ENCODE peak calls at places on chromosomes 1 and 21, in ten cellular contexts. X is AG10803; U is DMS153; I is hippocampal formation; T is NAMALWA; O is effector memory CD8-positive, alpha-beta T cell; J is HT1080; N is NCI-H1092 treated with DMSO at 0.1 percent for 48 hours; S is ELF-1; F is ureter. W is an unnamed sample.
A peak's percentile ranks its signal among the peaks of the same experiment; 100 is the strongest.

GRCh38 chr1:150006881-150007401 is 3.6 kb downstream of the OTUD7B start:
- DNase-seq in X (no peak), U (no peak), I (peak; percentile 13), T (no peak), O (no peak), J (peak; percentile 61), N (no peak), S (no peak), F (no peak), W (no peak)

GRCh38 chr1:156599811-156600210 is 1.5 kb downstream of the GPATCH4 start:
- DNase-seq in X (no peak), U (no peak), I (no peak), T (peak; percentile 93), O (no peak), J (peak; percentile 46), N (no peak), S (no peak), F (no peak), W (no peak)

GRCh38 chr1:33382651-33383415 is 48.1 kb downstream of the PHC2 start:
- DNase-seq in X (no peak), U (no peak), I (peak; percentile 76), T (no peak), O (no peak), J (no peak), N (no peak), S (no peak), F (no peak), W (no peak)

GRCh38 chr1:205169248-205169647 is 42.3 kb downstream of the DSTYK start:
- DNase-seq in X (no peak), U (no peak), I (no peak), T (no peak), O (no peak), J (no peak), N (no peak), S (no peak), F (no peak), W (no peak)

GRCh38 chr1:184160236-184160635 is 108.7 kb downstream of the TSEN15 start:
- DNase-seq in X (peak; percentile 69), U (no peak), I (no peak), T (no peak), O (no peak), J (peak; percentile 66), N (no peak), S (no peak), F (no peak), W (no peak)

GRCh38 chr1:199226163-199226562 is 587.3 kb downstream of the PTPRC start:
- DNase-seq in X (peak; percentile 7), U (no peak), I (no peak), T (no peak), O (no peak), J (peak; percentile 83), N (no peak), S (no peak), F (no peak), W (no peak)

GRCh38 chr21:30434033-30434631 is 4.1 kb downstream of the KRTAP13-4 start:
- DNase-seq in X (peak; percentile 2), U (no peak), I (no peak), T (peak; percentile 67), O (no peak), J (peak; percentile 39), N (peak; percentile 19), S (peak; percentile 18), F (no peak), W (no peak)

GRCh38 chr1:77542784-77543183 is 139.7 kb downstream of the ZZZ3 start:
- DNase-seq in X (peak; percentile 45), U (no peak), I (no peak), T (no peak), O (no peak), J (no peak), N (no peak), S (no peak), F (no peak), W (no peak)

GRCh38 chr1:26744075-26744958 is 43.4 kb upstream of the PIGV start:
- DNase-seq in X (peak; percentile 81), U (peak; percentile 95), I (peak; percentile 61), T (peak; percentile 96), O (peak; percentile 72), J (peak; percentile 99), N (peak; percentile 12), S (peak; percentile 69), F (peak; percentile 67), W (peak; percentile 54)

GRCh38 chr1:166796620-166797236 is 42.5 kb upstream of the POGK start:
- DNase-seq in X (no peak), U (no peak), I (no peak), T (no peak), O (no peak), J (no peak), N (no peak), S (no peak), F (no peak), W (no peak)

GRCh38 chr1:36161656-36162531 is 5.9 kb downstream of the MAP7D1 start:
- DNase-seq in X (no peak), U (no peak), I (no peak), T (peak; percentile 84), O (peak; percentile 41), J (peak; percentile 83), N (no peak), S (peak; percentile 30), F (peak; percentile 78), W (no peak)

GRCh38 chr21:37899141-37899540 is 17.1 kb downstream of the KCNJ6 start:
- DNase-seq in X (peak; percentile 34), U (no peak), I (no peak), T (no peak), O (no peak), J (no peak), N (no peak), S (no peak), F (no peak), W (no peak)

GRCh38 chr1:174800221-174800791 is 199.4 kb upstream of the CACYBP start:
- DNase-seq in X (peak; percentile 5), U (no peak), I (peak; percentile 45), T (peak; percentile 47), O (no peak), J (no peak), N (peak; percentile 53), S (peak; percentile 22), F (no peak), W (no peak)

GRCh38 chr1:245702346-245702745 is 547.6 kb downstream of the KIF26B start:
- DNase-seq in X (no peak), U (no peak), I (no peak), T (no peak), O (no peak), J (no peak), N (no peak), S (no peak), F (no peak), W (no peak)

GRCh38 chr1:1873186-1873585 is 17.7 kb downstream of the GNB1 start:
- DNase-seq in X (no peak), U (no peak), I (no peak), T (no peak), O (no peak), J (no peak), N (no peak), S (no peak), F (no peak), W (no peak)

GRCh38 chr1:10877894-10878293 is 81.4 kb upstream of the CASZ1 start:
- DNase-seq in X (no peak), U (no peak), I (no peak), T (no peak), O (no peak), J (no peak), N (peak; percentile 95), S (no peak), F (no peak), W (no peak)

GRCh38 chr1:26994020-26994745 is 691 bp downstream of the TRNP1 start:
- DNase-seq in X (no peak), U (no peak), I (no peak), T (no peak), O (no peak), J (no peak), N (peak; percentile 39), S (no peak), F (no peak), W (no peak)

GRCh38 chr21:44304846-44305245 is 5.0 kb downstream of the PFKL start:
- DNase-seq in X (peak; percentile 37), U (no peak), I (peak; percentile 62), T (peak; percentile 70), O (no peak), J (peak; percentile 43), N (peak; percentile 33), S (peak; percentile 69), F (no peak), W (no peak)

GRCh38 chr1:161038523-161039153 is at the start of gene TSTD1:
- DNase-seq in X (no peak), U (peak; percentile 58), I (peak; percentile 16), T (peak; percentile 95), O (peak; percentile 84), J (no peak), N (peak; percentile 60), S (peak; percentile 84), F (peak; percentile 72), W (no peak)

GRCh38 chr1:223129229-223129851 is 13.7 kb downstream of the TLR5 start:
- DNase-seq in X (peak; percentile 31), U (no peak), I (peak; percentile 62), T (peak; percentile 12), O (peak; percentile 60), J (no peak), N (peak; percentile 30), S (peak; percentile 89), F (peak; percentile 65), W (no peak)

GRCh38 chr1:193070395-193070753 is 11.0 kb downstream of the RO60 start:
- DNase-seq in X (no peak), U (no peak), I (no peak), T (no peak), O (no peak), J (peak; percentile 5), N (no peak), S (no peak), F (no peak), W (no peak)